ENCODE peak calls at places on chromosomes 2 and 18, in ten cellular contexts. E is stromal cell of bone marrow; U is CD8-positive, alpha-beta T cell; W is caudate nucleus; X is NCI-H1092; M is NCI-H82; B is NCI-H146; V is naive thymus-derived CD8-positive, alpha-beta T cell; K is brain microvascular endothelial cell; D is Right ventricle myocardium superior. H is an unnamed sample.

GRCh38 chr2:68799138-68799537 is 64.5 kb downstream of the ARHGAP25 start:
- DNase-seq in E (no peak), U (no peak), W (no peak), X (no peak), M (no peak), B (peak; percentile 68), V (no peak), K (no peak), D (no peak), H (no peak)

GRCh38 chr18:56637897-56638231 is 528 bp downstream of the TXNL1 start:
- DNase-seq in E (no peak), U (no peak), W (no peak), X (no peak), M (peak; percentile 38), B (peak; percentile 42), V (peak; percentile 7), K (no peak), D (no peak), H (no peak)

GRCh38 chr2:221677688-221678087 is 105.6 kb upstream of the EPHA4 start:
- DNase-seq in E (no peak), U (no peak), W (no peak), X (no peak), M (no peak), B (no peak), V (no peak), K (no peak), D (no peak), H (no peak)

GRCh38 chr2:88131999-88132368 is 4.1 kb upstream of the FABP1 start:
- DNase-seq in E (no peak), U (no peak), W (no peak), X (no peak), M (no peak), B (no peak), V (no peak), K (no peak), D (no peak), H (no peak)

GRCh38 chr18:21742323-21742687 is 1.7 kb downstream of the MIB1 start:
- DNase-seq in E (no peak), U (no peak), W (no peak), X (no peak), M (no peak), B (no peak), V (no peak), K (no peak), D (no peak), H (no peak)

GRCh38 chr2:47508641-47509040 is 105.7 kb downstream of the MSH2 start:
- DNase-seq in E (no peak), U (no peak), W (no peak), X (no peak), M (no peak), B (no peak), V (no peak), K (no peak), D (no peak), H (no peak)

GRCh38 chr2:27071990-27072830 is 756 bp upstream of the OST4 start:
- DNase-seq in E (no peak), U (no peak), W (peak; percentile 27), X (no peak), M (peak; percentile 51), B (peak; percentile 61), V (no peak), K (no peak), D (peak; percentile 88), H (peak; percentile 62)

GRCh38 chr2:219521066-219521880 is 7.0 kb downstream of the ASIC4 start:
- DNase-seq in E (peak; percentile 13), U (no peak), W (no peak), X (peak; percentile 25), M (peak; percentile 99), B (peak; percentile 51), V (no peak), K (no peak), D (peak; percentile 61), H (no peak)

GRCh38 chr2:219350938-219351280 is 18.4 kb upstream of the RESP18 start:
- DNase-seq in E (peak; percentile 27), U (no peak), W (no peak), X (no peak), M (no peak), B (peak; percentile 48), V (no peak), K (no peak), D (no peak), H (no peak)

GRCh38 chr2:171706152-171706803 is 19.0 kb downstream of the DYNC1I2 start:
- DNase-seq in E (peak; percentile 19), U (no peak), W (no peak), X (no peak), M (peak; percentile 10), B (peak; percentile 2), V (no peak), K (no peak), D (no peak), H (no peak)

GRCh38 chr2:47094519-47095155 is 60.5 kb downstream of the STPG4 start:
- DNase-seq in E (peak; percentile 63), U (no peak), W (no peak), X (no peak), M (no peak), B (no peak), V (no peak), K (no peak), D (no peak), H (no peak)

GRCh38 chr2:180657054-180657453 is 323.4 kb upstream of the UBE2E3 start:
- DNase-seq in E (no peak), U (no peak), W (no peak), X (no peak), M (no peak), B (no peak), V (no peak), K (peak; percentile 67), D (no peak), H (no peak)

GRCh38 chr2:175207741-175208438 is 26.4 kb upstream of the ATP5MC3 start:
- DNase-seq in E (no peak), U (no peak), W (no peak), X (peak; percentile 84), M (no peak), B (peak; percentile 32), V (no peak), K (no peak), D (peak; percentile 77), H (no peak)